ENCODE peak calls at places on chromosome 3, in seven cellular contexts. D, F, W, Q, Z, B and P are unnamed samples.

GRCh38 chr3:183486472-183486871 is 58.1 kb upstream of the MCF2L2 start:
- DNase-seq in F (no peak), Q (no peak), Z (no peak), B (no peak), W (no peak), D (no peak), P (no peak)

GRCh38 chr3:197297476-197298340 is 704 bp downstream of the DLG1 start:
- DNase-seq in B (no peak), F (no peak), Z (peak; percentile 91), Q (peak; percentile 59), D (peak; percentile 93), W (peak; percentile 78), P (peak; percentile 73)

GRCh38 chr3:144369151-144369879 is 397.7 kb downstream of the DIPK2A start:
- DNase-seq in D (no peak), B (no peak), Q (no peak), Z (no peak), W (no peak), F (no peak), P (no peak)

GRCh38 chr3:100637197-100637631 is 27.8 kb downstream of the ADGRG7 start:
- DNase-seq in W (peak; percentile 55), Q (no peak), Z (no peak), D (no peak), F (no peak), B (no peak), P (no peak)

GRCh38 chr3:177832862-177833261 is 635.6 kb upstream of the TBL1XR1 start:
- DNase-seq in F (no peak), B (no peak), Q (no peak), Z (no peak), W (peak; percentile 56), D (no peak), P (no peak)

GRCh38 chr3:55604414-55604813 is 117.3 kb upstream of the WNT5A start:
- DNase-seq in D (no peak), B (no peak), W (no peak), Z (no peak), F (no peak), Q (no peak), P (no peak)

GRCh38 chr3:122679467-122680291 is 960 bp upstream of the PARP14 start:
- DNase-seq in F (no peak), Z (peak; percentile 39), W (peak; percentile 12), D (no peak), Q (no peak), B (no peak), P (no peak)

GRCh38 chr3:49689046-49689886 is at the start of the genes MST1 and RNF123:
- DNase-seq in F (peak; percentile 21), B (peak; percentile 59), D (peak; percentile 92), Q (peak; percentile 75), W (peak; percentile 84), Z (peak; percentile 87), P (peak; percentile 83)

GRCh38 chr3:184040010-184040409 is 8.5 kb downstream of the HTR3D start:
- DNase-seq in Q (no peak), Z (no peak), W (peak; percentile 56), B (no peak), D (no peak), F (no peak), P (no peak)

GRCh38 chr3:133834621-133835417 is 29.2 kb downstream of the SRPRB start:
- DNase-seq in Z (no peak), F (no peak), B (no peak), W (no peak), Q (no peak), D (no peak), P (no peak)

GRCh38 chr3:170414202-170414663 is 4.4 kb upstream of the CLDN11 start:
- DNase-seq in F (no peak), Z (no peak), B (peak; percentile 13), W (peak; percentile 95), Q (no peak), D (no peak), P (no peak)

GRCh38 chr3:120693439-120694172 is 11.6 kb upstream of the HGD start:
- DNase-seq in F (no peak), Q (no peak), B (no peak), W (peak; percentile 47), Z (no peak), D (no peak), P (no peak)

GRCh38 chr3:63934484-63934883 is 22.3 kb upstream of the SCAANT1 start:
- DNase-seq in F (no peak), Z (no peak), D (no peak), W (no peak), Q (no peak), B (no peak), P (no peak)

GRCh38 chr3:108623504-108623903 is 34.0 kb downstream of the DZIP3 start:
- DNase-seq in D (no peak), Z (no peak), Q (no peak), B (no peak), W (peak; percentile 6), F (no peak), P (no peak)

GRCh38 chr3:34260991-34261365 is 462.5 kb downstream of the PDCD6IP start:
- DNase-seq in Q (no peak), Z (no peak), B (no peak), F (no peak), W (no peak), D (no peak), P (no peak)

GRCh38 chr3:147392083-147392916 is 14.0 kb downstream of the ZIC4 start:
- DNase-seq in W (peak; percentile 27), Z (no peak), B (no peak), Q (no peak), D (no peak), F (no peak), P (no peak)
- TF ChIP-seq CTCF in W (no peak), Z (no peak), B (no peak), Q (no peak), D (no peak), F (peak; percentile 21), P (no peak)

GRCh38 chr3:59143447-59143846 is 93.6 kb upstream of the CFAP20DC start:
- DNase-seq in Z (no peak), B (no peak), W (no peak), Q (no peak), F (no peak), D (no peak), P (no peak)
- TF ChIP-seq CTCF in Z (no peak), B (peak; percentile 6), W (peak; percentile 13), Q (no peak), F (no peak), D (no peak), P (no peak)

GRCh38 chr3:155325263-155325835 is 31.9 kb upstream of the STRIT1 start:
- DNase-seq in W (no peak), F (no peak), Z (no peak), B (no peak), D (peak; percentile 47), Q (no peak), P (no peak)
- TF ChIP-seq CTCF in W (peak; percentile 25), F (no peak), Z (no peak), B (no peak), D (no peak), Q (no peak), P (no peak)

GRCh38 chr3:31981206-31982181 is at the start of the genes OSBPL10 and ZNF860:
- DNase-seq in D (peak; percentile 89), Z (peak; percentile 92), B (no peak), F (peak; percentile 67), W (peak; percentile 90), Q (peak; percentile 55), P (no peak)
- TF ChIP-seq CTCF in D (no peak), Z (no peak), B (no peak), F (no peak), W (no peak), Q (no peak), P (no peak)

DNA sequence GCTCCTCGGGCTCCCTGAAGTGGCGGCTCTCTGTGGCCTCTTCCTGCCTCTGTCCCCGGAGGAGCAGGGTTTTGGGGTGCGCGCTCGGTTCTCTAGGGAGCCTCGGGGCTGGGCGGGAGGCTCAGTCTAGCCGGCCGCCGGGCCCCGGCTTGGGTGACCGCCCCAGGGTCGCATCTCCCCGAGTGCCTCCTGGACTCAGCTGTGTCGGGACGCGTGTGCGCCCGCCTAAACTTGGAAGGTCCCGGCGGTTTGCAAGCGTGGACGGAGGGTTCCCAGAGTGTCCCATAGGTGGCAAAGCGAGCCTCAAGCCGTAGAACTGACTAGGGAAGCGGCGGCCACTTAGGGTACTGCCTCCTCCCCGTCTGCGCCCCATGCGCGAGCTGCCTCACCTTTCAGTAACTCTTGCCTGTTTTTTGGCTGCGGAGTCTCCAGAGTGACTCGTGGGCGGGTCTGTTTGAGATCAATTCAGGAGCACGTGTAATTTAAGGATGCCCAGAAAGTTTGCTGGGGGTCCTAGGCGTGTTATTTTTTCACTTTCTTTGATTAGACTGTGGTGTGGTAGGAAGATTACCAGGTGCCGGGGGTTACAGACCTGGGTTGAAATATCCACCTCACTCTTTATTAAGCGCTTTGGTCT is 690 bp downstream of the ACTL6A start:
- DNase-seq in W (peak; percentile 72), Z (peak; percentile 76), Q (no peak), D (peak; percentile 87), B (peak; percentile 13), F (peak; percentile 15), P (peak; percentile 64)
- TF ChIP-seq CTCF in W (peak; percentile 35), Z (peak; percentile 65), Q (peak; percentile 57), D (peak; percentile 61), B (peak; percentile 61), F (peak; percentile 71), P (peak; percentile 55)

GRCh38 chr3:13404625-13405452 is 15.3 kb downstream of the NUP210 start:
- DNase-seq in W (no peak), B (no peak), Z (no peak), Q (no peak), D (no peak), F (no peak), P (no peak)

GRCh38 chr3:13407926-13408325 is 12.2 kb downstream of the NUP210 start:
- DNase-seq in B (no peak), Q (no peak), Z (no peak), W (no peak), D (no peak), F (no peak), P (no peak)

GRCh38 chr3:13405614-13406013 is 14.5 kb downstream of the NUP210 start:
- DNase-seq in D (no peak), Q (no peak), Z (no peak), F (no peak), W (no peak), B (no peak), P (no peak)

GRCh38 chr3:13407475-13407874 is 12.6 kb downstream of the NUP210 start:
- DNase-seq in D (no peak), Z (no peak), F (no peak), B (no peak), W (no peak), Q (no peak), P (no peak)

DNA sequence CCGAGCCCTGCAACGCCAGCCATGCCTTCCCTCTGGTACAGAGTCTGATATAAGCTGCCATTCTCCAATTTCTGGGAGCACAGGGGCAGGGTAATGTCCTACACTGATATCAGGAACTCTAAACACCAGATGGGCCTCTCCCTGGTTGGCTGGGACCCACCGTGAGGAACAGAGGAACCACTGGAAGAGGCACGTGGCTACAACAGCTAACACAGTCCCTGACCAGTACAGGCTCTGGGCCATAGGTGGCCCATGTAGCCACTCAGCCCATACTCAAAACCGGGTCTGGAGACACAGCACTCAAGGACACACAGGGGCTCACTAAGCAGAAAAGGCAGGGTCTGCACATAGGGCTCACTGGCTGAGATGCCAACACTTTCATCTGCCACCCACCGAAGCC is 13.9 kb downstream of the NUP210 start:
- DNase-seq in W (no peak), D (no peak), F (no peak), Z (no peak), B (no peak), Q (no peak), P (no peak)
- TF ChIP-seq CTCF in W (no peak), D (no peak), F (no peak), Z (no peak), B (no peak), Q (no peak), P (no peak)